ENCODE peak calls at places on chromosome 11, in six cellular contexts. K is AG04450, B is upper lobe of left lung, A is uterus, O is psoas muscle, Y is left ventricle myocardium inferior. Q is an unnamed sample. For H3K27me3, the result is how much of the 10 kb centered on the place peaks cover.

GRCh38 chr11:123082977-123083376 is 21.0 kb upstream of the HSPA8 start:
- DNase-seq in K (no peak), B (no peak), A (no peak), O (no peak), Y (no peak), Q (no peak)

GRCh38 chr11:92225206-92225562 is 566 bp downstream of the FAT3 start:
- DNase-seq in K (no peak), B (no peak), A (no peak), O (no peak), Y (no peak), Q (no peak)

GRCh38 chr11:48063424-48063978 is 83.1 kb downstream of the PTPRJ start:
- DNase-seq in K (peak), B (no peak), A (peak), O (peak), Y (no peak), Q (no peak)

GRCh38 chr11:8699903-8700302 is 17.3 kb downstream of the RPL27A start:
- DNase-seq in K (no peak), B (no peak), A (no peak), O (no peak), Y (no peak), Q (no peak)

GRCh38 chr11:14070866-14071265 is 108.3 kb downstream of the SPON1 start:
- DNase-seq in K (no peak), B (no peak), A (no peak), O (no peak), Y (no peak), Q (no peak)

GRCh38 chr11:65026810-65027209 is 429 bp upstream of the SNX15 start:
- DNase-seq in K (no peak), B (no peak), A (no peak), O (no peak), Y (no peak), Q (no peak)

GRCh38 chr11:123678246-123678645 is 23.8 kb upstream of the SCN3B start:
- DNase-seq in K (no peak), B (no peak), A (no peak), O (no peak), Y (no peak), Q (no peak)

GRCh38 chr11:62607729-62608128 is 4.8 kb downstream of the EML3 start:
- DNase-seq in K (no peak), B (peak), A (no peak), O (no peak), Y (no peak), Q (no peak)

GRCh38 chr11:46066335-46066734 is 54.9 kb downstream of the PHF21A start:
- DNase-seq in K (no peak), B (no peak), A (no peak), O (no peak), Y (no peak), Q (no peak)

GRCh38 chr11:11568651-11569229 is 53.1 kb downstream of the GALNT18 start:
- DNase-seq in K (no peak), B (no peak), A (no peak), O (no peak), Y (no peak), Q (no peak)

GRCh38 chr11:75720639-75721038 is 3.0 kb downstream of the MOGAT2 start:
- DNase-seq in K (no peak), B (no peak), A (no peak), O (no peak), Y (no peak), Q (no peak)

GRCh38 chr11:40186401-40187091 is 1272.9 kb downstream of the LRRC4C start:
- DNase-seq in K (no peak), B (no peak), A (no peak), O (no peak), Y (no peak), Q (no peak)

GRCh38 chr11:118893662-118894061 is 10.0 kb downstream of the CXCR5 start:
- DNase-seq in K (no peak), B (no peak), A (no peak), O (no peak), Y (no peak), Q (no peak)

GRCh38 chr11:10499452-10500262 is 41.3 kb downstream of the RNF141 start:
- DNase-seq in K (no peak), B (no peak), A (no peak), O (no peak), Y (no peak), Q (peak)

GRCh38 chr11:16365456-16366355 is 9.4 kb upstream of the SOX6 start:
- DNase-seq in K (no peak), B (no peak), A (no peak), O (no peak), Y (no peak), Q (no peak)

GRCh38 chr11:10314199-10315072 is 9.6 kb downstream of the ADM start:
- DNase-seq in K (no peak), B (peak), A (no peak), O (no peak), Y (no peak), Q (no peak)

GRCh38 chr11:27429740-27430451 is 42.7 kb downstream of the LGR4 start:
- DNase-seq in K (no peak), B (no peak), A (no peak), O (no peak), Y (no peak), Q (no peak)

GRCh38 chr11:104690243-104690642 is 208.0 kb downstream of the CASP12 start:
- DNase-seq in K (no peak), B (no peak), A (no peak), O (no peak), Y (no peak), Q (no peak)

GRCh38 chr11:45527898-45528297 is 137.5 kb downstream of the CHST1 start:
- DNase-seq in K (no peak), B (no peak), A (no peak), O (no peak), Y (no peak), Q (no peak)

GRCh38 chr11:2155511-2155910 is 5.5 kb downstream of the INS start:
- DNase-seq in K (no peak), B (no peak), A (no peak), O (no peak), Y (no peak), Q (no peak)

GRCh38 chr11:124623861-124624525 is 1.3 kb downstream of the TBRG1 start:
- DNase-seq in K (no peak), B (no peak), A (no peak), O (no peak), Y (no peak), Q (no peak)

GRCh38 chr11:47858169-47858543 is 10.0 kb upstream of the NUP160 start:
- DNase-seq in K (no peak), B (peak), A (no peak), O (no peak), Y (no peak), Q (no peak)

GRCh38 chr11:63800921-63801320 is 12.3 kb upstream of the SPINDOC start:
- DNase-seq in K (no peak), B (no peak), A (no peak), O (no peak), Y (no peak), Q (no peak)

GRCh38 chr11:26649884-26650283 is 72.0 kb downstream of the SLC5A12 start:
- DNase-seq in K (peak), B (peak), A (no peak), O (no peak), Y (no peak), Q (no peak)

GRCh38 chr11:11416502-11416901 is 63.5 kb upstream of the CSNK2A3 start:
- DNase-seq in K (no peak), B (no peak), A (no peak), O (no peak), Y (no peak), Q (no peak)

GRCh38 chr11:28673687-28674431 is 565.7 kb downstream of the METTL15 start:
- DNase-seq in K (no peak), B (no peak), A (no peak), O (no peak), Y (no peak), Q (no peak)

GRCh38 chr11:10696797-10697620 is 3.5 kb upstream of the IRAG1 start:
- DNase-seq in K (no peak), B (no peak), A (no peak), O (no peak), Y (no peak), Q (no peak)

GRCh38 chr11:63870351-63871197 is 31.7 kb downstream of the MARK2 start:
- DNase-seq in K (no peak), B (peak), A (no peak), O (no peak), Y (no peak), Q (no peak)

GRCh38 chr11:79039122-79039521 is 401.7 kb downstream of the TENM4 start:
- DNase-seq in K (no peak), B (no peak), A (no peak), O (no peak), Y (no peak), Q (no peak)

GRCh38 chr11:67437082-67437821 is at the start of gene PTPRCAP:
- DNase-seq in K (no peak), B (no peak), A (no peak), O (no peak), Y (no peak), Q (no peak)

GRCh38 chr11:9905562-9905961 is 241.7 kb downstream of the SWAP70 start:
- DNase-seq in K (no peak), B (no peak), A (no peak), O (no peak), Y (no peak), Q (no peak)

GRCh38 chr11:64745219-64745522 is 1.2 kb upstream of the RASGRP2 start:
- DNase-seq in K (no peak), B (peak), A (peak), O (peak), Y (peak), Q (peak)

GRCh38 chr11:7436657-7437056 is 48.6 kb upstream of the OLFML1 start:
- DNase-seq in K (no peak), B (peak), A (no peak), O (no peak), Y (no peak), Q (no peak)

GRCh38 chr11:27041141-27041869 is 690 bp downstream of the BBOX1 start:
- DNase-seq in K (no peak), B (no peak), A (no peak), O (no peak), Y (no peak), Q (no peak)

GRCh38 chr11:123493393-123494063 is 63.5 kb downstream of the GRAMD1B start:
- DNase-seq in K (no peak), B (no peak), A (no peak), O (no peak), Y (no peak), Q (no peak)

GRCh38 chr11:86577663-86578636 is 94.5 kb downstream of the ME3 start:
- DNase-seq in K (peak), B (peak), A (peak), O (peak), Y (peak), Q (peak)

GRCh38 chr11:115069599-115069998 is 391.3 kb downstream of the NXPE2 start:
- DNase-seq in K (no peak), B (no peak), A (no peak), O (no peak), Y (no peak), Q (no peak)

DNA sequence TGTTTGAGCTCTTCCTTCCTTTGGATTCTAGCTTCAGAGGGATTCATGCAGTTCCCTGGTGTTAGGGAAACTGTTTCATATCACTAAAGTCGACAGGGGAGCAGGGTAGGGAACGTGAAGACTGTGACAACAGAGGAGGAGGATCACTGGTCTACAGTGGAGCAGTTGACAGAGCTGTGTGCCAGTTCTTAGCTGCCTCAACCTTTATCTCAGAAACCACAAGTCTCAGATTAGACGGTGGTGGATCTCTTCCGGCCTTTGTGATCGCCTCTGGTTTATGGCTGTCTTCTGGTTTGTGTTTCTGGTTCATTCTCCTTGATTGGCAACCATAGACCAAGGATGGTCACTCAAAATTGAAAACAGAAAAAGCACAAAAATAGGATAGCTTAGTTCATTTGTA is 538.9 kb upstream of the API5 start:
- DNase-seq in K (no peak), B (no peak), A (no peak), O (no peak), Y (no peak), Q (no peak)
- H3K27ac ChIP-seq in K (no peak), B (no peak), A (no peak), O (no peak), Y (no peak), Q (no peak)

DNA sequence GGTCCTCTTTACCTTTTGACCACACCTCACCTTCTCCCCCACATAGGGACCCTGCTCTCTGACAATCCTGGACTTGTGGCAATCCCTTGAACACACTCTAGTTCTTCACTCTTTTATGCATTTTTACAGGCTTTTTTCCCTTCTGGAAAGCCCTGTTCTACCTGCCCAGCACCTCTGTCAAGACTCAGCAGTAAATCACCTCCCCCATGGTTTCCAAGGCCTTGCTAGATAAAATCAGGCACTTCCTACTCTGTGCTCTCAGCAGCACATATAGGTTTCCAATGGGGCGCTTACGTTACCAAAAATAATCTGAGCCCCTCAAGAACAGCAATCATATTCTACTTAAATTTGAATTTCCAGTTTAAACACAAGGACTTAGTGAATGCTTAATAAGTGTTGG is 53.9 kb downstream of the ETS1 start:
- DNase-seq in K (no peak), B (no peak), A (no peak), O (no peak), Y (no peak), Q (no peak)
- H3K27me3 ChIP-seq in K (under half), B (under half), A (under half), O (under half), Y (under half), Q (under half)

DNA sequence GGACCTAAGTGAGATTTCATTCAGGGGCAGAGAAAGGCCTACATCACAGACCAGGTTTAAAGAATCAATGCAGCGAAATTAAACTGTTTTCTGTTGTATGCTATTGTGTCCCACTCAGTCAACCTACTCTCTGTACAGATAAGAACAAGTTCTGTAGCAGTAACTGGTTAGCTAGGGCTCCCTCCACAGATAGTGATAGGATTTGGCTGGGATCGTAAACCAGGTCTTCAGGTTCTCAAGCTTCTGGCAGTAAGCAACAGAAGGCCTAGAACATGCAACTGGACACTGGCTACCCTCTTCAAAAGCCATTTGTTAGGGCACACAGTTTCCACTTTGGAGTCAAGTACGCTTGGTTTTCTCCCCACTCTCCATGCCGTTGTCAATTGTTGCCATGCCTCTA is 69.2 kb downstream of the GDPD4 start:
- DNase-seq in K (no peak), B (no peak), A (no peak), O (no peak), Y (no peak), Q (no peak)
- H3K27ac ChIP-seq in K (no peak), B (no peak), A (no peak), O (no peak), Y (no peak), Q (no peak)

DNA sequence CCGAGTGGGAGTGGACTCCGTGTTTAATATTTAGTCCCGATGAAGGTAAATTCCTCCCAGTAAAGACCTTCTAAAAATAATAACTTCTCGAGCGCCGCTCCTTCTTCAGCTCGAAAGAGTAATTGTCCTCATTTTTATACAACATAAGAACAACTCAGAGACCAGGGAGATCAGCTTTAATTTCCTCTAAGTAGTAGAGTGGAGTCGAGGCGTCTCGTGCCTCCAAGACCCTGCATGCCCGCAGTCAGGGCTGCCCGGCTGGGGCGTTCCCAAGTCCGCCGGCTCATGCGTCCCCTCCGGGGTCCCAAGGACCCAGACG is 7.8 kb downstream of the WT1 start:
- DNase-seq in K (no peak), B (no peak), A (no peak), O (no peak), Y (no peak), Q (no peak)
- H3K27me3 ChIP-seq in K (half or more), B (under half), A (under half), O (half or more), Y (half or more), Q (half or more)

GRCh38 chr11:34173050-34173449 is 67.6 kb downstream of the NAT10 start:
- DNase-seq in K (no peak), B (no peak), A (no peak), O (no peak), Y (no peak), Q (no peak)

GRCh38 chr11:34175284-34176019 is 70.0 kb downstream of the NAT10 start:
- DNase-seq in K (no peak), B (no peak), A (no peak), O (no peak), Y (no peak), Q (no peak)

GRCh38 chr11:34178422-34178821 is 73.0 kb downstream of the NAT10 start:
- DNase-seq in K (no peak), B (no peak), A (no peak), O (no peak), Y (no peak), Q (no peak)

GRCh38 chr11:34176980-34177319 is 71.5 kb downstream of the NAT10 start:
- DNase-seq in K (no peak), B (no peak), A (no peak), O (no peak), Y (no peak), Q (no peak)

GRCh38 chr11:34174411-34175041 is 69.1 kb downstream of the NAT10 start:
- DNase-seq in K (no peak), B (peak), A (peak), O (peak), Y (peak), Q (peak)
- H3K27ac ChIP-seq in K (no peak), B (no peak), A (peak), O (peak), Y (peak), Q (no peak)

Q was measured in suprapubic skin.